ENCODE peak calls at places on chromosomes 2 and 18, in four cellular contexts. S is ELR, F is GDM1, B is psoas muscle. Y is an unnamed sample.

GRCh38 chr18:37537868-37538525 is 27.6 kb downstream of the CELF4 start:
- DNase-seq in F (no peak), B (peak), S (peak), Y (peak)

GRCh38 chr2:29242621-29243375 is 127.6 kb downstream of the CLIP4 start:
- DNase-seq in B (no peak), F (no peak), S (no peak), Y (no peak)

GRCh38 chr2:241502281-241502680 is 6.1 kb downstream of the STK25 start:
- DNase-seq in F (no peak), S (no peak), B (no peak), Y (no peak)

GRCh38 chr2:45963816-45964215 is 312.3 kb downstream of the PRKCE start:
- DNase-seq in B (no peak), S (no peak), F (no peak), Y (no peak)

GRCh38 chr18:59902180-59902992 is 2.6 kb downstream of the PMAIP1 start:
- DNase-seq in S (peak), F (no peak), B (no peak), Y (no peak)

GRCh38 chr2:217611626-217612127 is 391.1 kb downstream of the TNS1 start:
- DNase-seq in B (no peak), S (no peak), F (no peak), Y (no peak)

GRCh38 chr2:196205891-196206408 is 34.6 kb upstream of the STK17B start:
- DNase-seq in B (no peak), S (no peak), F (no peak), Y (no peak)

GRCh38 chr2:175630319-175631246 is 371.5 kb downstream of the LNPK start:
- DNase-seq in S (no peak), F (no peak), B (no peak), Y (no peak)